ENCODE peak calls at places on chromosomes 6 and 20, in seven cellular contexts. Z is neural progenitor cell, X is lower leg skin, K is chondrocyte, E is OCI-LY7, V is dorsolateral prefrontal cortex, F is fibroblast of lung. L is an unnamed sample.

GRCh38 chr20:40189621-40190020 is 499.4 kb downstream of the MAFB start:
- DNase-seq in Z (no peak), X (no peak), K (no peak), E (no peak), V (no peak), F (peak; percentile 6), L (no peak)

GRCh38 chr6:6005467-6006427 is 978 bp downstream of the NRN1 start:
- DNase-seq in Z (peak; percentile 45), X (no peak), K (no peak), E (no peak), V (no peak), F (no peak), L (peak; percentile 7)

GRCh38 chr20:37669062-37669772 is 24.6 kb upstream of the CTNNBL1 start:
- DNase-seq in Z (peak; percentile 25), X (no peak), K (no peak), E (no peak), V (no peak), F (no peak), L (no peak)

GRCh38 chr20:44460795-44461141 is 14.9 kb upstream of the TTPAL start:
- DNase-seq in Z (peak; percentile 46), X (no peak), K (no peak), E (peak; percentile 56), V (no peak), F (peak; percentile 64), L (no peak)

GRCh38 chr6:20946037-20946436 is 411.8 kb downstream of the CDKAL1 start:
- DNase-seq in Z (no peak), X (no peak), K (no peak), E (no peak), V (no peak), F (peak; percentile 61), L (no peak)

GRCh38 chr20:11432407-11432806 is 485.3 kb upstream of the BTBD3 start:
- DNase-seq in Z (no peak), X (no peak), K (no peak), E (no peak), V (no peak), F (peak; percentile 43), L (no peak)

GRCh38 chr6:138349891-138350290 is 27.8 kb upstream of the SMIM28 start:
- DNase-seq in Z (no peak), X (no peak), K (no peak), E (no peak), V (no peak), F (no peak), L (no peak)

GRCh38 chr6:103183831-103184411 is 1675.8 kb downstream of the HACE1 start:
- DNase-seq in Z (peak; percentile 46), X (no peak), K (peak; percentile 59), E (no peak), V (no peak), F (no peak), L (no peak)

GRCh38 chr6:75934643-75935472 is 137.6 kb downstream of the IMPG1 start:
- DNase-seq in Z (peak; percentile 88), X (no peak), K (no peak), E (peak; percentile 61), V (peak; percentile 40), F (peak; percentile 86), L (peak; percentile 45)

GRCh38 chr6:56927538-56928453 is 27.1 kb upstream of the BEND6 start:
- DNase-seq in Z (no peak), X (no peak), K (no peak), E (peak; percentile 4), V (no peak), F (peak; percentile 24), L (no peak)

GRCh38 chr6:83474309-83474708 is 38.0 kb upstream of the PRSS35 start:
- DNase-seq in Z (no peak), X (no peak), K (no peak), E (no peak), V (no peak), F (peak; percentile 51), L (no peak)

GRCh38 chr6:53011993-53012392 is 16.9 kb upstream of the GSTA4 start:
- DNase-seq in Z (no peak), X (no peak), K (no peak), E (no peak), V (no peak), F (peak; percentile 16), L (no peak)

GRCh38 chr20:2756056-2756611 is 44.3 kb downstream of the CPXM1 start:
- DNase-seq in Z (peak; percentile 91), X (peak; percentile 57), K (no peak), E (no peak), V (no peak), F (peak; percentile 53), L (peak; percentile 45)

DNA sequence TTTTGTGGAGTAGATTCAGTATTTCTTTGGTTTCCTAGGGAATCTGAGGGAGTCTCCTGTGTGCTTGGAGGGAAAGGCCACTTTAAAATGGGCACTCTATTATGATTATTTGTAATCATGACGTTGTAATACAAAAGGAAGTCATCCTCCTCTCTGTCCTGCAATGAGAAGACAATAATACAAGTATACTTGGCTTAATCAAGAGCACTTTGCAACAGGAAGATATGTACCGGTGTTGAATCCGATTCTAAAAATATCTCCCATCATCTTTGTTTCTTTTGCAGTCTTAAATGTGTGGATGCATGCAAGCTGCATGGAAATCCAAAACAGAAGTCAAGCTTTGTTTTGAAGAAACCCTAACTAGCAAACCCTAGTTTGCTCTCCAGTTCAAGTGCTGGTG is 94.1 kb upstream of the QKI start:
- DNase-seq in Z (no peak), X (no peak), K (no peak), E (no peak), V (no peak), F (no peak), L (no peak)
- TF ChIP-seq CTCF in Z (no peak), X (no peak), K (no peak), E (no peak), V (no peak), F (no peak), L (no peak)

DNA sequence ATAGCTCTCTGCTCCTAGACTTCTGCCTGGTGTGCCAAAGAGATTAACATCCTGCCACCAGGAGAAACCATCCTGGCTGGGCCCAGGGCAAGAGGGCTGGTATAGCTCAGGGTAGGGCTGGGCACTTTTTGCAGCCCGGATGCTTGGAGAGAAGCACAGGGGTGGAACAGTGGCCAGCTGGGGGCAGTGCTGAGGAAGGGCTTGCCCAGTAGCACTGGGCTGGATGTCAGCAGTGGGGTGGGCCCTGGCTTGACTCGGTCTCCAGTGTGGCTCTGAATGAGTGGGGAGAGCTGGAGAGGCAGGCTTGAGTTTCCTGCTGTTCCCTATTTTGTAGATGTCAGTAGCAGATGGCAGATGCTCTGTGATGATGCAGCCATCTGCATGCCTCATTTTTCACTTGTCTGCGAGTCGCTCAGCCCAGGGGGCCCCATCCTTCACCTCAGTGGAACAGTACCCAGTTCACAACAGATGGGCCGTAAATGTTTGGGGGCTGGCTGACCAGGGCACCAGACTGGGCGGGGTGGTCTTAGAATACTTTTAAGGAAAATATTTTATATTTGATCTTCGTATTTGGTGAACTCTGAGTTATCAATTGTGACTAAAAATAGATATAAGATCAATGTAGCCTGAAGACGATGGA is 56.4 kb upstream of the TULP1 start:
- DNase-seq in Z (peak; percentile 63), X (peak; percentile 92), K (no peak), E (peak; percentile 19), V (peak; percentile 20), F (peak; percentile 64), L (peak; percentile 26)
- TF ChIP-seq CTCF in Z (peak; percentile 57), X (no peak), K (peak; percentile 70), E (peak; percentile 68), V (peak; percentile 57), F (peak; percentile 20), L (peak; percentile 35)

GRCh38 chr20:25985597-25985996 is 288.9 kb upstream of the ZNF337 start:
- DNase-seq in Z (no peak), X (no peak), K (no peak), E (no peak), V (no peak), F (peak; percentile 1), L (no peak)

GRCh38 chr20:25989196-25989595 is 292.5 kb upstream of the ZNF337 start:
- DNase-seq in Z (no peak), X (peak; percentile 72), K (no peak), E (no peak), V (no peak), F (no peak), L (no peak)

GRCh38 chr20:25984933-25985332 is 288.3 kb upstream of the ZNF337 start:
- DNase-seq in Z (no peak), X (peak; percentile 75), K (no peak), E (no peak), V (no peak), F (peak; percentile 31), L (no peak)

GRCh38 chr20:25991051-25991755 is 294.6 kb upstream of the ZNF337 start:
- DNase-seq in Z (no peak), X (peak; percentile 58), K (no peak), E (no peak), V (no peak), F (no peak), L (no peak)

DNA sequence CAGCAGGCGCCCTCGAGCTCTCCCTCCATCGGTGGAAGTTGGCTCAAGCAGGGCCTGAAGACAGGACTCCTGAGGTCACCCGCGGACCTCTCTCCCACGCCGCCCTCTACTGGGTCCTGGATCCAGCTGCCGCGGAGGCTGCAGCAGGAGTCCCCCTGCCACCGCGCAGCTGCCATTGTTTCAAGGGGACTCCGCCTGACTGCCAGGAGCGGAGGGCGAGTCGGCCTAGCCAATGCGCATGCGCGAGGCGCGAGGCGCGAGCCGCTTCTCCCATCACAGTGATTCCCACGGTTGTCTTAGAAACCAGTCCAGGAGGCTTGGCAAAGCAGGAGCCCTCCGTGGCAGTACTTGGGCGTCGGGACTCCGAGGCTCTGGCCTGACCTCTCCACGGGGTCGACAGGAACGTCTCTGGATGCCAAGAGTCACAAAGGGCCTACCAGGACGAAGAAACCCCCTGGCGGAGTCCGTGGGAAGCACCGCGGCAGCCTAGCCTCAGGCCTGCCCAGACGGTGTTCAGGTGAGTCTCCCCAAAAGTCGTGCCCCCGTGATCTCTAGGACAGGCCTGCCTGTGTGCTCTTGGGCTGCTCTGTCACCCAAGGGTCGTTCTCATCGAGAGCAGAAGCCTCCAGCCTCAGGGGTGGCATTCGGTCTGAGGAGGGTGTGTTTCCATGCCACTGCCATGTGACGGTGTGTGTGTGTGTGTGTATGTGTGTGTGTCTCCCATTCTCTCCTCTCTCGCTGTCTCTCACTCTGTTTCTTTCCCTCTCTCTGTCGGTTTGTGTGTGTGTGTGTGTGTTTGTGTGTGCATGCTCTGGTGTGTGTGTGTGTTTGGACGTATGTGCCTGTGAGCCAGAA is 290.6 kb upstream of the ZNF337 start:
- DNase-seq in Z (peak; percentile 59), X (peak; percentile 87), K (no peak), E (peak; percentile 58), V (peak; percentile 39), F (peak; percentile 6), L (no peak)
- TF ChIP-seq CTCF in Z (no peak), X (no peak), K (peak; percentile 22), E (peak; percentile 56), V (no peak), F (peak; percentile 9), L (no peak)

GRCh38 chr6:43355862-43356590 is 13.4 kb downstream of the ZNF318 start:
- DNase-seq in Z (peak; percentile 31), X (no peak), K (no peak), E (peak; percentile 27), V (no peak), F (peak; percentile 2), L (no peak)
- TF ChIP-seq CTCF in Z (peak; percentile 46), X (no peak), K (peak; percentile 47), E (peak; percentile 70), V (peak; percentile 39), F (no peak), L (no peak)

DNA sequence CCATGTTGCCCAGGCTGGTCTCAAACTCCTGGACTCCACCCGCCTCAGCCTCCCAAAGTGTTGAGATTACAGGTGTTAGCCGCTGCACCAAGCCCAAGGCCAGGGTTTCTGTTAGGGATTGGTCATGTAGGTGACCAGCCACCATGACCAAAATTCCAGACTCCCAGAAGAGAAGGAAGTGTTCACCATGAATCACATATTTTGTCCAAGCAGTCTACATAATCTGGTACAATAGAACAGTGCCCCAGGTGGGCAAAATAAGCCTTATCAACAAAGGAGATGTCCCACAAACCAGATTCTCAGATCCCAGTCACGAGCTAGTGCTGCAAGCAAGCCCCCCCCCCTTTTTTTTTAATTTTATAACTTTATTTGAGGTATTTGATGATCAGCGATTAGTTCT is 20.0 kb downstream of the ZNF341 start:
- DNase-seq in Z (no peak), X (no peak), K (no peak), E (no peak), V (no peak), F (no peak), L (no peak)
- TF ChIP-seq CTCF in Z (no peak), X (no peak), K (no peak), E (peak; percentile 50), V (no peak), F (no peak), L (no peak)

L was measured in neural crest cell.